ENCODE peak calls at places on chromosomes 4 and X, in nine cellular contexts. X, P, L, B, V, H, Y, E and N are unnamed samples.

GRCh38 chr4:119209077-119209476 is 3.4 kb upstream of the USP53 start:
- DNase-seq in X (peak; percentile 86), P (no peak), L (no peak), B (no peak), V (peak; percentile 85), H (peak; percentile 96), Y (no peak), E (no peak), N (no peak)

GRCh38 chr4:145871209-145871608 is 67.4 kb downstream of the ZNF827 start:
- DNase-seq in X (no peak), P (no peak), L (no peak), B (no peak), V (no peak), H (no peak), Y (no peak), E (no peak), N (no peak)

GRCh38 chr4:22003878-22004277 is 55.3 kb upstream of the KCNIP4 start:
- DNase-seq in X (no peak), P (no peak), L (no peak), B (no peak), V (no peak), H (no peak), Y (no peak), E (no peak), N (no peak)

GRCh38 chr4:108072300-108072699 is 82.6 kb downstream of the HADH start:
- DNase-seq in X (no peak), P (no peak), L (no peak), B (peak; percentile 73), V (no peak), H (no peak), Y (peak; percentile 46), E (no peak), N (no peak)

GRCh38 chr4:972651-973424 is 531 bp downstream of the DGKQ start:
- DNase-seq in X (peak; percentile 14), P (no peak), L (no peak), B (peak; percentile 71), V (peak; percentile 20), H (peak; percentile 30), Y (peak; percentile 44), E (no peak), N (no peak)

GRCh38 chrX:6959006-6959405 is 188.5 kb upstream of the STS start:
- DNase-seq in X (no peak), P (no peak), L (no peak), B (no peak), V (no peak), H (no peak), Y (no peak), E (peak; percentile 15), N (no peak)

GRCh38 chrX:66408507-66408906 is 230.4 kb downstream of the EDA2R start:
- DNase-seq in X (no peak), P (no peak), L (no peak), B (no peak), V (no peak), H (no peak), Y (no peak), E (no peak), N (no peak)

GRCh38 chr4:128311659-128312392 is 24.2 kb upstream of the PGRMC2 start:
- DNase-seq in X (no peak), P (no peak), L (no peak), B (no peak), V (no peak), H (no peak), Y (no peak), E (no peak), N (peak; percentile 54)

GRCh38 chrX:48919360-48919821 is 567 bp upstream of the PIM2 start:
- DNase-seq in X (no peak), P (no peak), L (no peak), B (no peak), V (no peak), H (no peak), Y (no peak), E (no peak), N (no peak)

GRCh38 chr4:65645185-65645584 is 25.1 kb downstream of the EPHA5 start:
- DNase-seq in X (no peak), P (no peak), L (no peak), B (no peak), V (peak; percentile 53), H (peak; percentile 40), Y (no peak), E (no peak), N (no peak)

GRCh38 chr4:85151349-85151748 is 184.9 kb upstream of the WDFY3 start:
- DNase-seq in X (no peak), P (no peak), L (no peak), B (no peak), V (no peak), H (no peak), Y (no peak), E (no peak), N (no peak)

GRCh38 chr4:122783301-122784215 is 43.1 kb upstream of the FGF2 start:
- DNase-seq in X (peak; percentile 94), P (peak; percentile 64), L (no peak), B (no peak), V (peak; percentile 94), H (peak; percentile 99), Y (no peak), E (peak; percentile 95), N (peak; percentile 26)

GRCh38 chrX:151151668-151152267 is 24.6 kb upstream of the GPR50 start:
- DNase-seq in X (peak; percentile 9), P (no peak), L (no peak), B (peak; percentile 21), V (peak; percentile 66), H (peak; percentile 40), Y (no peak), E (no peak), N (peak; percentile 24)

GRCh38 chrX:47831788-47832187 is 4.9 kb upstream of the ZNF81 start:
- DNase-seq in X (peak; percentile 12), P (peak; percentile 57), L (no peak), B (peak; percentile 41), V (peak; percentile 33), H (peak; percentile 37), Y (peak; percentile 37), E (no peak), N (no peak)

GRCh38 chrX:149280011-149280410 is 225.1 kb downstream of the IDS start:
- DNase-seq in X (no peak), P (no peak), L (no peak), B (no peak), V (no peak), H (no peak), Y (no peak), E (no peak), N (no peak)

GRCh38 chrX:17613979-17614572 is 123.2 kb upstream of the SCML1 start:
- DNase-seq in X (no peak), P (peak; percentile 44), L (no peak), B (no peak), V (no peak), H (peak; percentile 15), Y (no peak), E (no peak), N (no peak)

GRCh38 chr4:179605196-179605595 is 2163.0 kb upstream of the AGA start:
- DNase-seq in X (no peak), P (no peak), L (no peak), B (no peak), V (peak; percentile 10), H (peak; percentile 19), Y (no peak), E (no peak), N (no peak)

GRCh38 chr4:120865985-120866384 is 56.5 kb downstream of the PRDM5 start:
- DNase-seq in X (no peak), P (no peak), L (no peak), B (no peak), V (no peak), H (no peak), Y (no peak), E (no peak), N (no peak)

GRCh38 chrX:41334866-41335589 is 1.1 kb downstream of the DDX3X start:
- DNase-seq in X (peak; percentile 37), P (peak; percentile 56), L (peak; percentile 23), B (peak; percentile 80), V (peak; percentile 75), H (peak; percentile 42), Y (peak; percentile 42), E (no peak), N (peak; percentile 65)

GRCh38 chr4:159229164-159229563 is 126.3 kb downstream of the RAPGEF2 start:
- DNase-seq in X (peak; percentile 92), P (no peak), L (no peak), B (no peak), V (peak; percentile 85), H (peak; percentile 83), Y (no peak), E (no peak), N (no peak)

GRCh38 chr4:69831646-69832325 is 28.2 kb downstream of the SULT1E1 start:
- DNase-seq in X (no peak), P (no peak), L (no peak), B (no peak), V (no peak), H (no peak), Y (no peak), E (no peak), N (no peak)

GRCh38 chrX:87727615-87728014 is 210.0 kb downstream of the KLHL4 start:
- DNase-seq in X (no peak), P (no peak), L (no peak), B (no peak), V (no peak), H (no peak), Y (no peak), E (no peak), N (no peak)

GRCh38 chr4:78704981-78705757 is 71.0 kb upstream of the BMP2K start:
- DNase-seq in X (no peak), P (no peak), L (no peak), B (no peak), V (peak; percentile 69), H (peak; percentile 70), Y (no peak), E (no peak), N (no peak)

GRCh38 chr4:153521995-153522799 is 56.0 kb downstream of the TMEM131L start:
- DNase-seq in X (no peak), P (no peak), L (no peak), B (peak; percentile 77), V (no peak), H (no peak), Y (peak; percentile 41), E (no peak), N (no peak)